ENCODE peak calls at places on chromosomes 13 and 19, in five cellular contexts. Q is germinal center; K is mucosa of gallbladder; S is activated T-cell treated with anti-CD3 and anti-CD28 coated beads, Interleukin-2, amount 50 U/mL, for 1 hour; G is stimulated activated CD8-positive, alpha-beta memory T cell treated with anti-CD3 and anti-CD28 coated beads, Interleukin-12 subunit alpha, Interleukin-12 subunit beta, amount 100 ng/mL, for 4 hours. Z is an unnamed sample.

GRCh38 chr19:5935473-5936307 is 21.6 kb downstream of the CAPS start:
- DNase-seq in Q (no peak), K (no peak), S (no peak), G (no peak), Z (no peak)

GRCh38 chr19:43313711-43314495 is 39.6 kb upstream of the CD177 start:
- DNase-seq in Q (no peak), K (no peak), S (no peak), G (no peak), Z (no peak)

GRCh38 chr13:34591801-34592454 is 350.1 kb upstream of the NBEA start:
- DNase-seq in Q (no peak), K (no peak), S (no peak), G (no peak), Z (no peak)

GRCh38 chr13:23570099-23570926 is at the start of gene TNFRSF19:
- DNase-seq in Q (no peak), K (no peak), S (no peak), G (no peak), Z (peak; percentile 69)

GRCh38 chr13:48000559-48001126 is 430 bp downstream of the SUCLA2 start:
- DNase-seq in Q (peak; percentile 49), K (peak; percentile 10), S (no peak), G (no peak), Z (no peak)

GRCh38 chr13:36345438-36346221 is 564 bp downstream of the SPART start:
- DNase-seq in Q (peak; percentile 3), K (peak; percentile 74), S (peak; percentile 49), G (peak; percentile 8), Z (peak; percentile 38)

GRCh38 chr13:46795321-46795720 is 1.6 kb downstream of the ESD start:
- DNase-seq in Q (no peak), K (no peak), S (no peak), G (no peak), Z (no peak)

GRCh38 chr13:22081430-22081829 is 410.6 kb downstream of the FGF9 start:
- DNase-seq in Q (no peak), K (no peak), S (no peak), G (no peak), Z (no peak)

GRCh38 chr19:45050036-45050435 is 11.2 kb downstream of the CLASRP start:
- DNase-seq in Q (no peak), K (no peak), S (no peak), G (no peak), Z (no peak)

GRCh38 chr13:77001963-77002587 is 10.2 kb downstream of the CLN5 start:
- DNase-seq in Q (no peak), K (no peak), S (no peak), G (no peak), Z (no peak)

GRCh38 chr13:24632382-24633121 is 47.7 kb upstream of the ATP12A start:
- DNase-seq in Q (no peak), K (no peak), S (no peak), G (no peak), Z (no peak)

GRCh38 chr19:5564930-5565329 is 2.8 kb downstream of the TINCR start:
- DNase-seq in Q (no peak), K (no peak), S (no peak), G (no peak), Z (no peak)

GRCh38 chr13:73138276-73138950 is 79.6 kb downstream of the KLF5 start:
- DNase-seq in Q (no peak), K (peak; percentile 51), S (no peak), G (no peak), Z (no peak)